ENCODE peak calls at places on chromosomes 6 and 20, in five cellular contexts. E is iris pigment epithelial cell, B is RWPE1, O is hippocampal formation, C is COR-L47. L is an unnamed sample.

GRCh38 chr6:11653028-11653583 is 115.6 kb downstream of the TMEM170B start:
- DNase-seq in E (peak), B (peak), O (no peak), C (no peak), L (no peak)

GRCh38 chr6:47839645-47840044 is 57.8 kb downstream of the OPN5 start:
- DNase-seq in E (no peak), B (no peak), O (no peak), C (no peak), L (no peak)

GRCh38 chr20:58838174-58838573 is 12.5 kb downstream of the GNAS-AS1 start:
- DNase-seq in E (no peak), B (no peak), O (no peak), C (no peak), L (no peak)

GRCh38 chr20:34615477-34615876 is 57.0 kb downstream of the MAP1LC3A start:
- DNase-seq in E (peak), B (no peak), O (peak), C (no peak), L (no peak)

GRCh38 chr6:5219292-5219691 is 41.5 kb downstream of the LYRM4 start:
- DNase-seq in E (no peak), B (no peak), O (no peak), C (no peak), L (no peak)

GRCh38 chr6:16939839-16940238 is 162.0 kb upstream of the STMND1 start:
- DNase-seq in E (no peak), B (no peak), O (no peak), C (no peak), L (no peak)

GRCh38 chr20:38298768-38299288 is 5.1 kb upstream of the BPI start:
- DNase-seq in E (peak), B (no peak), O (peak), C (no peak), L (no peak)

GRCh38 chr20:4090756-4091331 is 75.5 kb upstream of the RNF24 start:
- DNase-seq in E (no peak), B (no peak), O (no peak), C (no peak), L (no peak)

GRCh38 chr6:2581611-2582010 is 169.1 kb downstream of the MYLK4 start:
- DNase-seq in E (no peak), B (no peak), O (no peak), C (no peak), L (no peak)

GRCh38 chr6:2999621-3000455 is at the start of gene NQO2:
- DNase-seq in E (peak), B (peak), O (peak), C (peak), L (peak)

GRCh38 chr20:50041238-50041915 is 58.6 kb downstream of the SNAI1 start:
- DNase-seq in E (no peak), B (no peak), O (no peak), C (no peak), L (no peak)

GRCh38 chr6:134750669-134751068 is 199.2 kb downstream of the ALDH8A1 start:
- DNase-seq in E (peak), B (no peak), O (no peak), C (no peak), L (no peak)

GRCh38 chr20:8385247-8385646 is 253.2 kb downstream of the PLCB1 start:
- DNase-seq in E (peak), B (no peak), O (no peak), C (peak), L (no peak)

GRCh38 chr6:168413856-168414255 is 27.1 kb upstream of the SMOC2 start:
- DNase-seq in E (no peak), B (no peak), O (no peak), C (no peak), L (no peak)

GRCh38 chr6:13267142-13267621 is 61.2 kb downstream of the TBC1D7 start:
- DNase-seq in E (no peak), B (no peak), O (no peak), C (no peak), L (no peak)

GRCh38 chr20:37007898-37008649 is 56.6 kb upstream of the SAMHD1 start:
- DNase-seq in E (peak), B (peak), O (peak), C (no peak), L (no peak)

GRCh38 chr6:79525272-79526100 is 11.7 kb downstream of the LCA5 start:
- DNase-seq in E (peak), B (no peak), O (no peak), C (no peak), L (no peak)

GRCh38 chr6:116387374-116387773 is 16.6 kb downstream of the DSE start:
- DNase-seq in E (peak), B (peak), O (no peak), C (no peak), L (no peak)

GRCh38 chr6:22642254-22642653 is 72.9 kb downstream of the HDGFL1 start:
- DNase-seq in E (peak), B (no peak), O (no peak), C (no peak), L (no peak)

GRCh38 chr6:15987569-15987968 is 141.3 kb upstream of the MYLIP start:
- DNase-seq in E (peak), B (no peak), O (no peak), C (no peak), L (peak)

GRCh38 chr20:2799688-2800589 is 488 bp downstream of the CPXM1 start:
- DNase-seq in E (no peak), B (no peak), O (no peak), C (no peak), L (no peak)

GRCh38 chr20:19560876-19561480 is 197.1 kb upstream of the RIN2 start:
- DNase-seq in E (peak), B (no peak), O (no peak), C (no peak), L (no peak)

GRCh38 chr6:12083763-12084162 is 71.7 kb downstream of the HIVEP1 start:
- DNase-seq in E (peak), B (no peak), O (no peak), C (no peak), L (no peak)

GRCh38 chr6:106609699-106610098 is 19.6 kb downstream of the RTN4IP1 start:
- DNase-seq in E (peak), B (no peak), O (no peak), C (no peak), L (no peak)

GRCh38 chr6:21741221-21742109 is 147.9 kb downstream of the SOX4 start:
- DNase-seq in E (no peak), B (no peak), O (no peak), C (no peak), L (no peak)

GRCh38 chr6:142809947-142810346 is 135.0 kb downstream of the HIVEP2 start:
- DNase-seq in E (no peak), B (no peak), O (no peak), C (no peak), L (no peak)

GRCh38 chr6:139028242-139028657 is 295 bp upstream of the ABRACL start:
- DNase-seq in E (no peak), B (peak), O (peak), C (peak), L (peak)

GRCh38 chr6:160355001-160355400 is 6.8 kb downstream of the SLC22A3 start:
- DNase-seq in E (peak), B (peak), O (no peak), C (no peak), L (no peak)

GRCh38 chr6:13427838-13428527 is 59.4 kb downstream of the GFOD1 start:
- DNase-seq in E (no peak), B (no peak), O (no peak), C (no peak), L (no peak)

GRCh38 chr20:1377984-1378742 is 14.7 kb downstream of the FKBP1A start:
- DNase-seq in E (peak), B (peak), O (no peak), C (no peak), L (no peak)

GRCh38 chr6:44224154-44224977 is 971 bp downstream of the SLC29A1 start:
- DNase-seq in E (no peak), B (no peak), O (no peak), C (no peak), L (no peak)

GRCh38 chr6:52515219-52515960 is 61.5 kb downstream of the TRAM2 start:
- DNase-seq in E (peak), B (peak), O (no peak), C (no peak), L (no peak)

GRCh38 chr6:8392569-8392968 is 42.8 kb downstream of the SLC35B3 start:
- DNase-seq in E (no peak), B (no peak), O (no peak), C (no peak), L (peak)